ENCODE peak calls at places on chromosome 15, in five cellular contexts. G is A549, J is HepG2, E is K562, M is GM12878. W is an unnamed sample.

GRCh38 chr15:25717116-25717755 is 145.9 kb downstream of the ATP10A start:
- DNase-seq in G (no peak), J (no peak), E (no peak), M (peak), W (no peak)

GRCh38 chr15:79872358-79873017 is 24.3 kb downstream of the MTHFS start:
- DNase-seq in G (no peak), J (no peak), E (no peak), M (no peak), W (peak)

GRCh38 chr15:68371160-68371559 is 60.8 kb downstream of the ITGA11 start:
- DNase-seq in G (no peak), J (no peak), E (no peak), M (no peak), W (no peak)

GRCh38 chr15:79018960-79019359 is 71.6 kb downstream of the RASGRF1 start:
- DNase-seq in G (no peak), J (no peak), E (no peak), M (no peak), W (no peak)

GRCh38 chr15:42720071-42720470 is 16.9 kb downstream of the CDAN1 start:
- DNase-seq in G (no peak), J (no peak), E (no peak), M (no peak), W (no peak)

GRCh38 chr15:92848852-92849598 is 51.1 kb upstream of the CHD2 start:
- DNase-seq in G (no peak), J (no peak), E (peak), M (peak), W (no peak)

GRCh38 chr15:101046826-101047225 is 127.7 kb downstream of the LRRK1 start:
- DNase-seq in G (no peak), J (no peak), E (no peak), M (no peak), W (no peak)

GRCh38 chr15:44082558-44083151 is 112.4 kb downstream of the FRMD5 start:
- DNase-seq in G (no peak), J (no peak), E (no peak), M (no peak), W (no peak)

GRCh38 chr15:82646250-82647044 is 716 bp downstream of the CPEB1 start:
- DNase-seq in G (no peak), J (no peak), E (peak), M (no peak), W (peak)

GRCh38 chr15:85379403-85380131 is 836 bp upstream of the AKAP13 start:
- DNase-seq in G (no peak), J (no peak), E (no peak), M (no peak), W (peak)

GRCh38 chr15:77584201-77584600 is 48.5 kb downstream of the LINGO1 start:
- DNase-seq in G (no peak), J (peak), E (peak), M (no peak), W (peak)

GRCh38 chr15:52649686-52650085 is 29.5 kb downstream of the ATOSA start:
- DNase-seq in G (no peak), J (no peak), E (no peak), M (no peak), W (no peak)

GRCh38 chr15:69880616-69881309 is 217.0 kb downstream of the TLE3 start:
- DNase-seq in G (no peak), J (no peak), E (no peak), M (peak), W (no peak)

GRCh38 chr15:92663250-92663951 is 7.8 kb upstream of the FAM174B start:
- DNase-seq in G (no peak), J (no peak), E (no peak), M (peak), W (no peak)

GRCh38 chr15:68187559-68187958 is 17.6 kb downstream of the CALML4 start:
- DNase-seq in G (no peak), J (no peak), E (no peak), M (no peak), W (no peak)

GRCh38 chr15:39417351-39417750 is 163.5 kb upstream of the THBS1 start:
- DNase-seq in G (no peak), J (no peak), E (no peak), M (no peak), W (no peak)

GRCh38 chr15:39415634-39416033 is 165.2 kb upstream of the THBS1 start:
- DNase-seq in G (no peak), J (no peak), E (no peak), M (no peak), W (no peak)

GRCh38 chr15:39419651-39420050 is 161.2 kb upstream of the THBS1 start:
- DNase-seq in G (no peak), J (peak), E (no peak), M (no peak), W (no peak)

GRCh38 chr15:39416258-39416657 is 164.6 kb upstream of the THBS1 start:
- DNase-seq in G (no peak), J (no peak), E (no peak), M (no peak), W (no peak)

GRCh38 chr15:39417766-39418165 is 163.1 kb upstream of the THBS1 start:
- DNase-seq in G (no peak), J (no peak), E (no peak), M (no peak), W (no peak)
- TF ChIP-seq JUNB in G (no peak), J (no peak), E (no peak), M (no peak), W (no peak)

DNA sequence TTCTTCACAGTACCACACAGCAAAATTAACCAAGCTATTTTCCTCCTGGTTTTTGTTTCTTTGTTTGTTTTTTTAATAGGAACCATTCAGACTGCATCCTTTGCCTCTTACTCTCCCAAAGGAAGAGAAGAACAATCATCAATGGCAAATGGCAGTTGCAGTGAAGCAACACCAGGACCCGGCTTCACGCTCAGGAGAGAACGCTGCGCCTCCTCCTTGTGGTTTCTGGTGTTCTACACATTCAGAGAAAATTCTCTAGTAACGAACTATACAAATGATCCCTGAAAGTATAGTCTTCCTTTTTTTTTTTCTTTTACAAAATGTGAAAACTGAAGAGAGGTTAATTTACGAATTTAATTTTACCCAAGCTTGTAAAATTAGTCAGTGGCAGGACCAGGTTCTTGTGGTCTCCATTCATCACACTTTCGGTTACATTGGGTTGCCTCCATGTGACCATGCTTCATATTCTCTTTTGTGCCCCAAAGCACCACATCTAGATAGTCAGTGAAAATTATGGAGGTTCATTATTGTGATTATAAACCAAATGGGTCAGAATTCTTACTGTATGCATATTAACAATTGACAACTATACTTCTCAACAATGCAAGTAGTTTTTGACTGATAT is 10.6 kb upstream of the MINDY2 start:
- DNase-seq in G (no peak), J (no peak), E (no peak), M (no peak), W (peak)
- TF ChIP-seq JUNB in G (no peak), J (no peak), E (no peak), M (no peak), W (no peak)

GRCh38 chr15:74531144-74531811 is 9.7 kb upstream of the ARID3B start:
- DNase-seq in G (no peak), J (peak), E (no peak), M (no peak), W (peak)
- TF ChIP-seq JUNB in G (no peak), J (no peak), E (no peak), M (no peak), W (no peak)

DNA sequence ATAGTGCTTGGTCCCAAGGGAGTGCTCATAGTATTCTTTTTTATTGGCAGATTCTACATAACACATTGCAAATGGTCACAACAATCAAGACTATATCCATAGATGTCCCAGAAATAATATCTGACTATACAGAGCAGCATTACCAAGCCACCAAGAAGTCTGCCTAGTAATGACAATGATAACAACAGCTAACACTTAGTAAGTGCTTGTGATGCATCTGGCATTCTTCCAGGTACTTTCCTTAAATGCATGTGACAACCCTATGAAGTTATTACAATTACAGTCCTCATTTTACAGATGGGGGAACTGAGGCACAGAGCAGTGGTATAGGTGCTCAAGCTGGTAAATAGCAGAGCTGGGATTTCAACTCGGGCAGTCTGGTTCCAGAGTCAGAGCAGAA is 49.6 kb upstream of the ICE2 start:
- DNase-seq in G (no peak), J (no peak), E (no peak), M (no peak), W (no peak)
- TF ChIP-seq JUNB in G (no peak), J (no peak), E (no peak), M (no peak), W (no peak)

GRCh38 chr15:65249641-65250040 is 37.0 kb downstream of the PARP16 start:
- DNase-seq in G (no peak), J (no peak), E (no peak), M (peak), W (no peak)
- TF ChIP-seq JUNB in G (no peak), J (no peak), E (no peak), M (peak), W (no peak)

DNA sequence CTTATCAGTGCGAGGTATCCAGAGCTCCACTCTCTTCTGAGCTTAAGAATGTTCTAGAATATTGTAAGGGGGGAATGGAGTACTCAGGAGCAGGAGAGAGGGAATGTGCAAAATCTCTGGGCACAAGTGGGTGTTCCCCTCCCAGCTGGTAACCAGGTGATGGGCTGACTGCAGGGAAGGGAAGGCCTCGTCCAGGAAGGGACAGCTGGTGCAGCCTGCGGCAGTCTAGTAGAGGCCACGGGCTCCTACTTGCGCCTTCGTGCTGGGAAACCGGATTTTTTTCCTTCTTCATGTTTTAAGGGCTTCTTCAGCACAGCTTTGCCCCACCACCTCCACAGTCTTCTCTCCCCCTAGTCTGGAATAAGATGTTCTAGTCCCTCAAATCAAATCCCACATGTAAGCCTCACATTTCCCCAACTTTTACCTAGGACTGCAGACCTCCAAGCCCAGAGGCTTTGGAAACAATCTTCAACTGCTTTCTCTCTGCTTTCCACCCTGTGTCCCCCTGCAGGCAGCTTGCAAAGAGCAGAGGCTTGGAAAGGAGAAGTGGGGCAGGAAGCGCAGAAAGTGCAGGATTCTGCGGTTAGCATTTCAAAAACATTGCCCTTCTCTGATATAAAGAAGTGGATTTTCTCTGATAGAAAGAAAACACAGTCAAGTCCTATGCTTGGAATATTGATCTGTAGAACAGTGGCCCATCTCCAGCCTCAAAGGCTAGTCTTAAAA is 11.9 kb upstream of the CGNL1 start:
- DNase-seq in G (no peak), J (peak), E (no peak), M (no peak), W (peak)
- TF ChIP-seq JUNB in G (no peak), J (no peak), E (no peak), M (no peak), W (no peak)

GRCh38 chr15:41607033-41607432 is 48.0 kb downstream of the TYRO3 start:
- DNase-seq in G (no peak), J (no peak), E (no peak), M (no peak), W (no peak)
- TF ChIP-seq JUNB in G (no peak), J (no peak), E (no peak), M (no peak), W (no peak)

DNA sequence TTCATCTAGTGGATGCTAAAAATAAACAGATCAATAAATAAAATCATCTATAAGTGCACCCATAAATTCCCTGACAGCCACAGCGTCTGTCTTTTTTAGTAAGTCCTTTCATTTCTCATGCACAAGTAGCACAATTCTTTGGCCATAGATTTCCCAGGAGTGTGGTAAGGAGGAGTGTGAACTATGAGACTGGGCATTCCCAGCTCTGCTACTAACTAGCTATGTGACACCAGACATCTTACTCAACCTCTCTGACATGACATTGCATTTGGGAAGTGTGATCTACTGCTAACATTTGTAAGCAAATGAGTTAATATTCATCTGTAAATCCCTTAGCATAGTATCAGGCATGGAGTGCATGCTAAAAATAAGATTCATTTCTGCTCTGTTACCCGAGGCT is 301.8 kb downstream of the NTRK3 start:
- DNase-seq in G (no peak), J (no peak), E (no peak), M (no peak), W (no peak)
- TF ChIP-seq JUNB in G (no peak), J (no peak), E (no peak), M (no peak), W (no peak)

DNA sequence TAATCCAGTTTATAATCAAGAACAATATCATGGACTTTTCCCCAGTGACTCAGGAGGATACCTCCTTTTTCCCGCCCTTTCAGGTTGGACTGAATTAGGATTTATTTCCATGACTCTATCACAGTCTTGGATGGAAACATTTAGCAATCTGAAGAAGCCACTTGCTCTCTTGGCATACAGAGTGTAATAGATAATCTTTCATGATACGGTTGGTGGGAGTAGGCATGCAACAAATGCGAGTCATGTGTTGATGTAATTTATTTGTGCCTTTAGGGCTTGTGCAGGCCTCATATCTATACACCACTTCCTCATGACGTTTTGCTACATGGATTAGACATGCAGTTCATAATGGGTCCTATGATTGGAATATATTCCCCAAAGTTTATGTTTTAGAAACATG is 54.2 kb upstream of the MCTP2 start:
- DNase-seq in G (no peak), J (no peak), E (no peak), M (no peak), W (no peak)
- TF ChIP-seq JUNB in G (no peak), J (no peak), E (no peak), M (no peak), W (no peak)

GRCh38 chr15:90214553-90215205 is 13.5 kb downstream of the SEMA4B start:
- DNase-seq in G (peak), J (no peak), E (no peak), M (no peak), W (peak)
- TF ChIP-seq JUNB in G (no peak), J (no peak), E (no peak), M (no peak), W (no peak)

W was measured in GM23338.